ENCODE peak calls at places on chromosomes 7 and 10, in eight cellular contexts. L, A, I, F, B, M, Y and S are unnamed samples.

GRCh38 chr7:158595068-158595467 is 7.4 kb upstream of the PTPRN2 start:
- DNase-seq in L (no peak), A (no peak), I (no peak), F (no peak), B (no peak), M (no peak), Y (no peak), S (no peak)

GRCh38 chr10:91210435-91210834 is 10.0 kb upstream of the PCGF5 start:
- DNase-seq in L (no peak), A (peak), I (no peak), F (no peak), B (peak), M (no peak), Y (peak), S (no peak)

GRCh38 chr7:99621271-99621670 is 4.5 kb downstream of the ZSCAN25 start:
- DNase-seq in L (no peak), A (no peak), I (no peak), F (no peak), B (peak), M (no peak), Y (no peak), S (no peak)

GRCh38 chr7:116571037-116571436 is 46.2 kb downstream of the CAV1 start:
- DNase-seq in L (no peak), A (no peak), I (no peak), F (peak), B (no peak), M (no peak), Y (no peak), S (no peak)

GRCh38 chr10:17062009-17062408 is 67.6 kb downstream of the CUBN start:
- DNase-seq in L (no peak), A (no peak), I (no peak), F (peak), B (no peak), M (no peak), Y (no peak), S (no peak)

GRCh38 chr7:27128776-27129728 is 1.5 kb downstream of the HOXA4 start:
- DNase-seq in L (peak), A (no peak), I (no peak), F (no peak), B (no peak), M (peak), Y (no peak), S (no peak)

GRCh38 chr10:73357821-73358220 is 843 bp downstream of the CFAP70 start:
- DNase-seq in L (no peak), A (no peak), I (no peak), F (no peak), B (no peak), M (no peak), Y (no peak), S (no peak)

GRCh38 chr7:7977774-7978173 is 9.2 kb downstream of the GLCCI1 start:
- DNase-seq in L (no peak), A (no peak), I (no peak), F (no peak), B (no peak), M (no peak), Y (no peak), S (no peak)